ENCODE peak calls at places on chromosomes 4 and X, in nine cellular contexts. G, H, J, O, M, C, F, B and Q are unnamed samples.

GRCh38 chr4:177771645-177772044 is 329.4 kb upstream of the AGA start:
- DNase-seq in G (no peak), H (no peak), J (no peak), O (no peak), M (no peak), C (no peak), F (no peak), B (no peak), Q (no peak)

GRCh38 chr4:41334182-41334581 is 77.5 kb downstream of the UCHL1 start:
- DNase-seq in G (no peak), H (no peak), J (no peak), O (no peak), M (no peak), C (no peak), F (no peak), B (no peak), Q (no peak)

GRCh38 chrX:117376460-117376859 is 740.1 kb downstream of the KLHL13 start:
- DNase-seq in G (no peak), H (no peak), J (no peak), O (no peak), M (no peak), C (no peak), F (no peak), B (no peak), Q (no peak)

GRCh38 chr4:34047363-34047762 is 2197.0 kb downstream of the ARAP2 start:
- DNase-seq in G (no peak), H (no peak), J (no peak), O (no peak), M (no peak), C (no peak), F (no peak), B (no peak), Q (no peak)

GRCh38 chr4:6200011-6200921 is at the start of gene JAKMIP1:
- DNase-seq in G (peak), H (peak), J (peak), O (peak), M (peak), C (peak), F (peak), B (peak), Q (no peak)

GRCh38 chr4:161121451-161121850 is 1042.3 kb downstream of the FSTL5 start:
- DNase-seq in G (no peak), H (no peak), J (no peak), O (no peak), M (no peak), C (no peak), F (no peak), B (no peak), Q (no peak)

GRCh38 chr4:147056951-147057630 is 111.4 kb upstream of the TTC29 start:
- DNase-seq in G (peak), H (no peak), J (no peak), O (no peak), M (peak), C (no peak), F (no peak), B (no peak), Q (no peak)

GRCh38 chr4:68404153-68404552 is 43.1 kb upstream of the TMPRSS11E start:
- DNase-seq in G (no peak), H (no peak), J (no peak), O (no peak), M (no peak), C (no peak), F (no peak), B (no peak), Q (no peak)

GRCh38 chr4:52665592-52665991 is 6.5 kb upstream of the USP46 start:
- DNase-seq in G (peak), H (no peak), J (no peak), O (no peak), M (no peak), C (no peak), F (no peak), B (no peak), Q (no peak)

GRCh38 chr4:122218762-122219161 is 66.6 kb downstream of the BLTP1 start:
- DNase-seq in G (peak), H (no peak), J (no peak), O (no peak), M (peak), C (no peak), F (no peak), B (no peak), Q (no peak)

GRCh38 chr4:142202404-142203332 is 566.3 kb downstream of the IL15 start:
- DNase-seq in G (peak), H (no peak), J (peak), O (no peak), M (no peak), C (no peak), F (no peak), B (no peak), Q (no peak)

GRCh38 chr4:27176400-27176799 is 315.8 kb downstream of the STIM2 start:
- DNase-seq in G (peak), H (peak), J (no peak), O (no peak), M (peak), C (no peak), F (no peak), B (no peak), Q (peak)